ENCODE peak calls at places on chromosomes 6 and 20, in eight cellular contexts. N is tibial artery, T is astrocyte, Z is AG09309, W is trophoblast cell, P is cardiac muscle cell, L is HCT116, E is PC-3. C is an unnamed sample.

GRCh38 chr6:165854061-165854862 is 191.2 kb upstream of the PDE10A start:
- DNase-seq in N (no peak), T (no peak), Z (no peak), W (no peak), P (no peak), L (no peak), E (no peak), C (no peak)

GRCh38 chr20:9439806-9440205 is 74.6 kb upstream of the LAMP5 start:
- DNase-seq in N (no peak), T (no peak), Z (no peak), W (no peak), P (no peak), L (no peak), E (no peak), C (no peak)

GRCh38 chr6:111818539-111819226 is 54.6 kb downstream of the FYN start:
- DNase-seq in N (peak), T (peak), Z (no peak), W (no peak), P (no peak), L (no peak), E (no peak), C (no peak)

GRCh38 chr6:11732036-11732545 is 46.5 kb downstream of the ADTRP start:
- DNase-seq in N (peak), T (no peak), Z (peak), W (peak), P (peak), L (no peak), E (no peak), C (peak)

GRCh38 chr20:13396036-13396435 is 175.0 kb downstream of the ISM1 start:
- DNase-seq in N (no peak), T (peak), Z (peak), W (no peak), P (no peak), L (no peak), E (no peak), C (no peak)

GRCh38 chr6:125503181-125503580 is 201.4 kb upstream of the HDDC2 start:
- DNase-seq in N (no peak), T (no peak), Z (no peak), W (no peak), P (no peak), L (no peak), E (no peak), C (no peak)

GRCh38 chr20:21968486-21968885 is 263.0 kb downstream of the PAX1 start:
- DNase-seq in N (no peak), T (no peak), Z (no peak), W (no peak), P (no peak), L (no peak), E (no peak), C (no peak)

GRCh38 chr6:100347901-100348550 is 116.7 kb downstream of the SIM1 start:
- DNase-seq in N (no peak), T (peak), Z (no peak), W (no peak), P (peak), L (no peak), E (peak), C (no peak)

GRCh38 chr6:132964101-132964867 is 149.9 kb downstream of the RPS12 start:
- DNase-seq in N (no peak), T (peak), Z (no peak), W (no peak), P (peak), L (no peak), E (peak), C (no peak)

GRCh38 chr6:137754366-137754765 is 112.7 kb upstream of the TNFAIP3 start:
- DNase-seq in N (no peak), T (no peak), Z (no peak), W (no peak), P (no peak), L (no peak), E (no peak), C (no peak)

GRCh38 chr6:158003910-158004695 is 22.4 kb downstream of the SYNJ2 start:
- DNase-seq in N (no peak), T (no peak), Z (no peak), W (peak), P (no peak), L (no peak), E (no peak), C (no peak)

GRCh38 chr6:32580593-32580992 is 9.1 kb downstream of the HLA-DRB1 start:
- DNase-seq in N (no peak), T (no peak), Z (no peak), W (no peak), P (no peak), L (no peak), E (no peak), C (no peak)

GRCh38 chr20:48212806-48213509 is 427.7 kb upstream of the SULF2 start:
- DNase-seq in N (no peak), T (no peak), Z (no peak), W (no peak), P (no peak), L (no peak), E (no peak), C (no peak)

GRCh38 chr6:133277895-133278545 is 36.9 kb downstream of the EYA4 start:
- DNase-seq in N (no peak), T (no peak), Z (no peak), W (no peak), P (no peak), L (no peak), E (no peak), C (no peak)

GRCh38 chr6:117481926-117482239 is 591 bp upstream of the DCBLD1 start:
- DNase-seq in N (no peak), T (no peak), Z (no peak), W (no peak), P (no peak), L (no peak), E (no peak), C (no peak)

GRCh38 chr6:106279179-106279578 is 46.4 kb downstream of the ATG5 start:
- DNase-seq in N (no peak), T (peak), Z (no peak), W (no peak), P (no peak), L (no peak), E (peak), C (no peak)

GRCh38 chr20:52312131-52312729 is 120.7 kb upstream of the ZFP64 start:
- DNase-seq in N (no peak), T (peak), Z (peak), W (peak), P (peak), L (peak), E (peak), C (no peak)

GRCh38 chr6:113120577-113121285 is 736.4 kb upstream of the MARCKS start:
- DNase-seq in N (no peak), T (peak), Z (peak), W (peak), P (peak), L (peak), E (peak), C (no peak)

GRCh38 chr20:50193169-50193850 is 2.7 kb downstream of the CEBPB start:
- DNase-seq in N (no peak), T (peak), Z (peak), W (peak), P (peak), L (no peak), E (peak), C (no peak)

GRCh38 chr20:17966432-17967312 is 1.9 kb downstream of the SNX5 start:
- DNase-seq in N (no peak), T (no peak), Z (no peak), W (peak), P (peak), L (no peak), E (peak), C (no peak)

GRCh38 chr6:139030539-139030938 is 2.0 kb downstream of the ABRACL start:
- DNase-seq in N (no peak), T (no peak), Z (no peak), W (no peak), P (no peak), L (no peak), E (no peak), C (no peak)

GRCh38 chr20:50991076-50991475 is 31.8 kb downstream of the KCNG1 start:
- DNase-seq in N (no peak), T (no peak), Z (no peak), W (peak), P (no peak), L (no peak), E (peak), C (no peak)

GRCh38 chr20:4153661-4154238 is 138.4 kb upstream of the RNF24 start:
- DNase-seq in N (peak), T (no peak), Z (no peak), W (no peak), P (no peak), L (no peak), E (no peak), C (no peak)

GRCh38 chr20:22106308-22106938 is 401.0 kb downstream of the PAX1 start:
- DNase-seq in N (no peak), T (no peak), Z (peak), W (peak), P (no peak), L (no peak), E (peak), C (no peak)

GRCh38 chr20:58839474-58839874 is 11.2 kb downstream of the GNAS-AS1 start:
- DNase-seq in N (no peak), T (no peak), Z (no peak), W (peak), P (peak), L (peak), E (peak), C (no peak)

GRCh38 chr20:59931511-59932312 is 1.7 kb downstream of the SYCP2 start:
- DNase-seq in N (no peak), T (no peak), Z (no peak), W (no peak), P (no peak), L (no peak), E (no peak), C (no peak)

GRCh38 chr6:40755749-40756452 is 168.7 kb upstream of the LRFN2 start:
- DNase-seq in N (no peak), T (peak), Z (no peak), W (no peak), P (peak), L (no peak), E (peak), C (no peak)

GRCh38 chr6:54861846-54862616 is 15.5 kb downstream of the FAM83B start:
- DNase-seq in N (no peak), T (no peak), Z (no peak), W (no peak), P (no peak), L (no peak), E (no peak), C (no peak)

GRCh38 chr6:82589509-82590206 is 226.0 kb downstream of the TPBG start:
- DNase-seq in N (no peak), T (peak), Z (peak), W (peak), P (peak), L (peak), E (peak), C (no peak)

GRCh38 chr6:68975064-68975463 is 340.0 kb downstream of the ADGRB3 start:
- DNase-seq in N (no peak), T (peak), Z (no peak), W (peak), P (peak), L (no peak), E (no peak), C (no peak)

GRCh38 chr20:45826381-45827019 is 612 bp downstream of the TNNC2 start:
- DNase-seq in N (peak), T (no peak), Z (no peak), W (no peak), P (peak), L (no peak), E (no peak), C (no peak)

GRCh38 chr20:9482180-9482579 is 32.2 kb upstream of the LAMP5 start:
- DNase-seq in N (no peak), T (no peak), Z (no peak), W (no peak), P (no peak), L (no peak), E (no peak), C (no peak)

GRCh38 chr6:48835421-48835958 is 627.6 kb downstream of the MMUT start:
- DNase-seq in N (no peak), T (no peak), Z (no peak), W (no peak), P (peak), L (no peak), E (peak), C (no peak)

GRCh38 chr6:125524356-125524755 is 222.6 kb upstream of the HDDC2 start:
- DNase-seq in N (no peak), T (no peak), Z (no peak), W (no peak), P (no peak), L (no peak), E (no peak), C (no peak)

GRCh38 chr6:118735320-118735719 is 83.9 kb upstream of the CEP85L start:
- DNase-seq in N (no peak), T (no peak), Z (no peak), W (no peak), P (peak), L (no peak), E (peak), C (no peak)

DNA sequence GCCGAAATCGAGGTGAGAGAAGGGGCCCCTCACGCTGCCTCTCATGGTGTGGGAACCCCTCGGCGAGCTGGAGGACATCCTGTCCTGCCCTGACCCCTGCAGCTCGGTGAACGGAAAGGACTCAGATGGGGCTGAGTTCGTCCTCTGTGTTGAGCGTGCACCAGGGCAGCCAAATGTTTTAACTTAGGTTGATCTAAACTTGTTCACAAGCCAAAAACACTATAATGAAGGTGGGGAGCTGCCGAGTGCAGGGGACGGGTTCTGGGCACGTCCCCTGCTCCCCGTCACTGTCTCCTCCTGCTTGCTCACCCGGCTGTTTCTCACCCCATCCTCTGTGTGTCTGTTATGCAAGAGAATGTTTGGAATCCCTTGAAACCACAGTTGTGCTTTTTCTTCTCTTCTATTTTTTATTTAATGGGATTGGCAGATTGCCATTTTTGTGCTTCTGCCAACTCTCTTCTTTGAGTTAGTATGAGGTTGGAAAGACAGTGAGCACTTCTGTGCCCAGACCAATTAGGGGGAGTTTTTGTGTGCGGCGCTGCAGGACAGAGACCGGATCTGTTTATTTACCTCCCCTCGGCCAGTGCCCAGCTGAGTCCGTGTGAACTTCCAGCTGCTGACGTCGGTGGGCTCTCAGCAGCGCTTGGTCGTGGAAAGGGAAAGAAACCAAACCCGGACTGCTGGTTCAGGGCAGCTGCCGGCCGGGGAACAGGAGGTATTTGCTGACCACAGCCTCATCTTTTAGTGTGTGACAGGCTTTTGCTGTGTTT is 158.1 kb downstream of the DTNBP1 start:
- DNase-seq in N (peak), T (peak), Z (peak), W (no peak), P (peak), L (no peak), E (peak), C (peak)
- H3K4me3 ChIP-seq in N (peak), T (peak), Z (peak), W (no peak), P (no peak), L (no peak), E (peak), C (peak)

GRCh38 chr6:45533394-45533793 is 155.7 kb upstream of the SUPT3H start:
- DNase-seq in N (no peak), T (no peak), Z (no peak), W (no peak), P (peak), L (no peak), E (no peak), C (no peak)

GRCh38 chr6:45537539-45537938 is 159.8 kb upstream of the SUPT3H start:
- DNase-seq in N (no peak), T (no peak), Z (peak), W (no peak), P (no peak), L (no peak), E (no peak), C (no peak)

GRCh38 chr6:45535933-45536332 is 158.2 kb upstream of the SUPT3H start:
- DNase-seq in N (no peak), T (no peak), Z (no peak), W (no peak), P (no peak), L (no peak), E (no peak), C (no peak)

GRCh38 chr6:45531999-45532605 is 154.4 kb upstream of the SUPT3H start:
- DNase-seq in N (no peak), T (no peak), Z (no peak), W (no peak), P (no peak), L (no peak), E (no peak), C (no peak)

DNA sequence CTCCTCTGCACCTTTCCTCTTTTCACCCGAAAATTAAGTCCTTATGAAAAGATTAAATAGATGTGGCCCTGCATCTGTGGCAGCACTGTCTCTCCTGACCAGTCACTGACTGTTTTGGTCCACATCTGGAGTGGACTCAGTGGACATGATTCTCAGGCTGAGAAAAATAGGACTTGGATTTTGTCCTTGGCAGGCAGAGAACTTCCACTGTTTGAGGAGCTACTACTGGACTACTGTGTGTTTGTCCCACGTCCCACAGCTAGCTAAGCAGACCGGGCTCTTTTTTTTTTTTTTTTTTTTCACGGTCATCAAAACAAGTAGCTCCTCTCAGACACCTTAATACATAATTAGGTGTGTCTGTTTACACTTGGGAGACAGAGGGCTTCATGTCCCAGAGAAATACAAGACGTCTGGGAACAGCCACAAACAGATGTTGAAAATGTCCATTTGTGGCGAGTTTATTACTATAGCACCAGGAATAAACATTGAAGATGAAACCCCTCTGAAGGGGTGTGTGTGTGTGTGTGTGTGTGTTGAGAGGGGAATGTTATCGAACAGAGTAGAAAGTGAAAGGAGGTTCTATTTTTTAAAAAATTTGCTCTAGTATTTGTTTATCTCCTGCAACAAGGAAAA is 155.0 kb upstream of the SUPT3H start:
- DNase-seq in N (no peak), T (no peak), Z (no peak), W (no peak), P (peak), L (no peak), E (no peak), C (no peak)
- H3K4me3 ChIP-seq in N (peak), T (no peak), Z (peak), W (no peak), P (no peak), L (no peak), E (no peak), C (no peak)

GRCh38 chr20:16541878-16542277 is 31.4 kb downstream of the KIF16B start:
- DNase-seq in N (no peak), T (no peak), Z (no peak), W (no peak), P (no peak), L (no peak), E (no peak), C (no peak)

GRCh38 chr20:16541226-16541625 is 32.0 kb downstream of the KIF16B start:
- DNase-seq in N (no peak), T (no peak), Z (no peak), W (no peak), P (no peak), L (no peak), E (no peak), C (no peak)

GRCh38 chr20:16539280-16539679 is 34.0 kb downstream of the KIF16B start:
- DNase-seq in N (no peak), T (no peak), Z (no peak), W (peak), P (peak), L (no peak), E (peak), C (no peak)

GRCh38 chr20:16544949-16545348 is 28.3 kb downstream of the KIF16B start:
- DNase-seq in N (no peak), T (no peak), Z (no peak), W (no peak), P (no peak), L (no peak), E (no peak), C (no peak)

GRCh38 chr20:16542477-16542876 is 30.8 kb downstream of the KIF16B start:
- DNase-seq in N (no peak), T (no peak), Z (no peak), W (no peak), P (no peak), L (no peak), E (no peak), C (no peak)
- H3K4me3 ChIP-seq in N (no peak), T (no peak), Z (no peak), W (no peak), P (no peak), L (no peak), E (no peak), C (no peak)

DNA sequence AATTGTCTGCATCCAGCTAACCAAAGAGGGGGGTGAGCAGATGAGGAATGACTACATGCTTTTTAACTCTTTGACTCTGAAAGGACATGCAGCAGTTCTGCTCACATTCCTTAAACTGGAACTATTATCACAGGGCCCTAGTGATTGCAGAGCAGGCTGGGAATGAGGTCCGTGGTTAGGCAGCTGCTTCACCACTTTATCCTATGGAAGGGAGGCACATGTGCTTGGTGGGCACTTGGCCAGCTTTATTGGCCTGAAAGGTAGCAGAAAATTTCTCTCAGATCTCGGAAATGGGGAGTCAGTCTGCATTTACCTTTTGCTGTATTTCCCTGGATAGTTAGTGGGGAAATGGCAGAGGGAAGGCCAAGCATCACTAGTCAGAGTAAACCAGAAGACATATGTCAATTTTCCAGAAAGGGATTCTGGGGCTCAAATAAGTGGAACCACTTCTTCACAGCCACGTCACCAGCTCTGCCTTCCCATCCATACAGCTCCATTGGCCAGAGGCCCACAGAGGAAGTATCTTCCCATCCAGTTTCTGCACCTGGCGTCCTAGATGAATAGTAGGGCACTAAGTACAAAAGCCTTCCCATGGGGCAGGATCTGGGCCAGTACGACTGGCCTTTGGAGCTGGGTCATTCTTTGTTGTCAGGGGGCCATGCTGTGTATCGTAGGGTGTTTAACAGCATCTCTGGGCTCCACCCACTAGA is 444.8 kb downstream of the PTPRT start:
- DNase-seq in N (no peak), T (no peak), Z (no peak), W (no peak), P (no peak), L (no peak), E (no peak), C (no peak)
- H3K4me3 ChIP-seq in N (no peak), T (no peak), Z (no peak), W (no peak), P (no peak), L (no peak), E (no peak), C (no peak)

GRCh38 chr6:148969271-148969666 is 222.4 kb downstream of the UST start:
- DNase-seq in N (no peak), T (no peak), Z (no peak), W (no peak), P (no peak), L (no peak), E (no peak), C (no peak)
- H3K4me3 ChIP-seq in N (no peak), T (no peak), Z (no peak), W (no peak), P (no peak), L (no peak), E (no peak), C (no peak)

DNA sequence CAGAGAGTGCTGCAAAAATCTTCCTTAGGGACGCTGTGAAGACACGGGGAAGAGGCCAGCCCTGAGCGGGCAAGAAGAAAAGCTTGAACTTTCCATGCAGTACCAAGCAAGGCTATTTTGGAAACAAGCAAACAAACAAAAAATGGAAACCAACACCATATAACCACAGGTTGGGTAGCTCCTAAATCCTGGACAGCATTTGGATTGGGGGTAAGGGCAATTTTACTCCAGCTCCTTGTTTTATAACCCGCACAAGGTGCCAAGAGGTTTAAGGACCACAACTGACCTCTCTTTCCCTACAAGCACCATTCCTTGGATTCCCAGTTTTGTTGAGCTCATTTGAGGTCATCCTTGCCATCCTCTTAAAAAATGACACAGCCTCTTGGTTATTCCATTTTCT is 31.4 kb upstream of the SMIM29 start:
- DNase-seq in N (no peak), T (no peak), Z (no peak), W (no peak), P (no peak), L (no peak), E (no peak), C (no peak)
- H3K4me3 ChIP-seq in N (no peak), T (no peak), Z (no peak), W (no peak), P (no peak), L (no peak), E (no peak), C (no peak)

C was measured in right atrium auricular region.